ENCODE peak calls at places on chromosome 3, in six cellular contexts. B, L, F, N, J and D are unnamed samples.

GRCh38 chr3:3577823-3578222 is 221.4 kb upstream of the LRRN1 start:
- DNase-seq in B (no peak), L (no peak), J (no peak), N (no peak), F (no peak), D (peak)

GRCh38 chr3:160413613-160414248 is 14.3 kb downstream of the SMC4 start:
- DNase-seq in J (peak), B (peak), L (peak), F (peak), N (peak), D (peak)

GRCh38 chr3:40713306-40713705 is 188.5 kb downstream of the ZNF621 start:
- DNase-seq in F (no peak), J (no peak), B (no peak), N (no peak), L (no peak), D (no peak)

GRCh38 chr3:44584646-44585501 is at the start of gene ZNF660:
- DNase-seq in L (no peak), N (peak), J (peak), F (peak), B (peak), D (peak)

GRCh38 chr3:195171093-195171873 is 99.7 kb downstream of the XXYLT1 start:
- DNase-seq in J (no peak), N (no peak), L (no peak), B (peak), F (peak), D (no peak)

GRCh38 chr3:109336272-109336957 is 931 bp downstream of the DPPA4 start:
- DNase-seq in L (no peak), N (no peak), J (no peak), B (no peak), F (peak), D (peak)

GRCh38 chr3:49166752-49167556 is 823 bp upstream of the CCDC71 start:
- DNase-seq in L (no peak), N (no peak), B (no peak), F (no peak), J (no peak), D (no peak)

GRCh38 chr3:52721002-52721741 is 15.3 kb downstream of the SPCS1 start:
- DNase-seq in L (no peak), N (no peak), B (no peak), F (no peak), J (peak), D (no peak)

GRCh38 chr3:94226058-94226457 is 163.2 kb downstream of the NSUN3 start:
- DNase-seq in F (no peak), B (no peak), N (no peak), L (peak), J (no peak), D (no peak)

GRCh38 chr3:10366681-10367101 is 45.8 kb upstream of the SEC13 start:
- DNase-seq in N (peak), B (no peak), F (no peak), J (no peak), L (peak), D (peak)

GRCh38 chr3:127286571-127287140 is 1.2 kb downstream of the PRR20G start:
- DNase-seq in B (no peak), J (no peak), N (no peak), F (no peak), L (peak), D (no peak)

GRCh38 chr3:151213881-151214280 is 10.9 kb upstream of the GPR171 start:
- DNase-seq in F (no peak), L (no peak), B (no peak), N (no peak), J (no peak), D (no peak)

GRCh38 chr3:37308247-37308646 is 133.9 kb upstream of the LRRFIP2 start:
- DNase-seq in N (peak), J (peak), B (no peak), F (peak), L (no peak), D (peak)

GRCh38 chr3:150931710-150932109 is 26.5 kb upstream of the MINDY4B start:
- DNase-seq in N (no peak), J (no peak), F (no peak), B (peak), L (no peak), D (no peak)

GRCh38 chr3:165210727-165211126 is 14.5 kb upstream of the SLITRK3 start:
- DNase-seq in F (no peak), B (no peak), L (no peak), J (no peak), N (no peak), D (no peak)

GRCh38 chr3:120170223-120170622 is 76.0 kb upstream of the GSK3B start:
- DNase-seq in B (no peak), F (no peak), J (no peak), N (no peak), L (peak), D (no peak)